ENCODE peak calls at places on chromosomes 7 and 10, in six cellular contexts. M is hepatocyte, T is HFF-Myc, A is small intestine, J is HAP-1, H is astrocyte of the spinal cord. C is an unnamed sample.

GRCh38 chr7:115135111-115135510 is 213.2 kb downstream of the MDFIC start:
- DNase-seq in M (no peak), T (no peak), A (no peak), J (no peak), H (peak), C (no peak)

GRCh38 chr7:38398725-38399321 is 125.4 kb upstream of the TARP start:
- DNase-seq in M (peak), T (peak), A (peak), J (peak), H (peak), C (peak)

GRCh38 chr10:70551971-70552422 is 50.5 kb downstream of the PRF1 start:
- DNase-seq in M (peak), T (peak), A (no peak), J (no peak), H (peak), C (no peak)

GRCh38 chr7:13725591-13725990 is 263.9 kb downstream of the ETV1 start:
- DNase-seq in M (no peak), T (no peak), A (no peak), J (no peak), H (no peak), C (no peak)

GRCh38 chr7:111012152-111012551 is 78.8 kb upstream of the LRRN3 start:
- DNase-seq in M (no peak), T (no peak), A (no peak), J (no peak), H (no peak), C (no peak)

GRCh38 chr10:120087109-120087508 is 194.6 kb downstream of the SEC23IP start:
- DNase-seq in M (no peak), T (no peak), A (no peak), J (no peak), H (no peak), C (no peak)

GRCh38 chr7:149422914-149423285 is 38.0 kb downstream of the ZNF777 start:
- DNase-seq in M (no peak), T (no peak), A (peak), J (no peak), H (no peak), C (no peak)

GRCh38 chr7:16315280-16315679 is 106.1 kb downstream of the CRPPA start:
- DNase-seq in M (no peak), T (no peak), A (no peak), J (no peak), H (no peak), C (no peak)

GRCh38 chr7:11060883-11061282 is 87.2 kb downstream of the PHF14 start:
- DNase-seq in M (no peak), T (no peak), A (no peak), J (no peak), H (no peak), C (no peak)

GRCh38 chr10:49197171-49197570 is 9.0 kb upstream of the TMEM273 start:
- DNase-seq in M (no peak), T (no peak), A (no peak), J (no peak), H (no peak), C (no peak)

GRCh38 chr10:55374060-55374459 is 573.0 kb upstream of the PCDH15 start:
- DNase-seq in M (peak), T (no peak), A (no peak), J (no peak), H (no peak), C (no peak)

DNA sequence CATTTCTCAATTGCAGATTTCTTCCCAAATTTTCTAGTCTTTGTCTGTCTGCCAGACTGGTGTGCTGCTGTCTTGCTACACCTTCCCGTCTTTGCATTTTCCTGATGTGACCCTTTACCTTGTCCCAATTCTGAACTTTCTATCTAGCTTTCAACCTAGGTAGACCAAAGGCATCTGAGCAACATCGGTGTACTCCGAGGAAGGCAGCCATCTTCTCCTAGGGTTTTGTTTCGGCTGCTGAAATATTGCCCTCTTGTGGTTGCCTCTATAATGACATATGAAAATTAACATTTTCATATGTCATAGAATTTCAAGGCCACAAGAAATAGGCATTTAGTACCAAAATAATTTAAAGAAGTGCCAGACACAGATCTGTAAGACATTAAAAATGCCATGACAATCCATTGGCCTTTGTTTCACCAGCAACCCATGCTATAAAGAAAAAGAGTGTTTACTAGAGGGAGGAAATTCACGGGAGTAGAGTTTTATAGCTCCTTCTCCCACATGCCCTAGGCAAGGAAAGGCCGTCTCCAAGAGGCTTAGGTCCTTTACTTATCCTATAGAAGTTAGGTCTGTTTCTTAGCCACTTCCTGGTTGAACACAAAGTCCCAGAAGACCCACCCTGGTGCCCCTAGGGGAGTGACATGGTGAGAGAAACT is 23.4 kb downstream of the OR9A2 start:
- DNase-seq in M (peak), T (no peak), A (peak), J (peak), H (peak), C (peak)
- H3K4me3 ChIP-seq in M (no peak), T (no peak), A (peak), J (no peak), H (no peak), C (no peak)

GRCh38 chr7:69706070-69706469 is 107.8 kb downstream of the AUTS2 start:
- DNase-seq in M (no peak), T (no peak), A (no peak), J (no peak), H (no peak), C (no peak)
- H3K4me3 ChIP-seq in M (no peak), T (no peak), A (no peak), J (no peak), H (no peak), C (no peak)

DNA sequence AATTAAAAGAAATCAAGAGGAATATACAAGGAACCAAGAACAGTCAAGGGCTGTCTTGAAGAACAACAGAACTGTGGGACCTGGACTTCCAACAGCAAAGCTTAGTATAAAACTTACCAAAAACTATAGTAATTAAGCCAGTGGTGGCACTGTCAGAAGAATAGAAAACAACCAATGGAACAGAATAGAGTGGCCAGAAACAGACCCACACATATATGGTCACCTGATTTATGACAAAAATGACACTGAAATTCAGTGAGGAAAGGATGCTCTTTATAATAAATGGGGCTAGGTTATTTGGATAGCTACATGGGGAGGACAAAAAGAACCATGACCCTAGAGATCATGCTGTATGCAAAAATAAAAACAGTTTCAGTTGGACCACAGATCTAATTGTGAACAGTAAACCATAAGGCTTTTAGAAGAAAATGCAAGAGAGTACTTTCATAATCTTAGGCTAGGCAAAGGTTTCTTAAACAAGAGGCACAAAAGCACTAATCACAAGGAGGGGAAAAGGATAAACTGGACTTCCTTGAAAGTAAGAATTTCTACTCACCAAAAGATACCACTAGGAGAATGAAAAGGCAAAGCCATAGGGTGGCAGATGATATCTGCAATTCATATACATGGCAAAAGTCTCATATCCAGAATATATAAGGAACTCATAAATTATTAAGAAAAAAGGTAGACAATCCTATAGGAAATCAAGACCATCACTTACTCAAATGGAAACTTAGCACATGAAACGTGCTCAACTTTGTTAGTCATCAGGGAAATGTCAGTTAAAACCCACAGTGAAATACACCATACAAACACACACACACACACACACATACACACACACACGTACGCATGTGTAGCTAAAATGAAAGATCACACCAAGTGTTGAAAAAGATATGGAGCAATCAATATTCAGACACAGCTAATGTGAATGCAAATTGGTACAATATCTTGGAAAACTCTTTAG is 20.8 kb downstream of the HYCC1 start:
- DNase-seq in M (no peak), T (no peak), A (no peak), J (no peak), H (no peak), C (no peak)
- H3K4me3 ChIP-seq in M (no peak), T (no peak), A (no peak), J (no peak), H (no peak), C (no peak)

DNA sequence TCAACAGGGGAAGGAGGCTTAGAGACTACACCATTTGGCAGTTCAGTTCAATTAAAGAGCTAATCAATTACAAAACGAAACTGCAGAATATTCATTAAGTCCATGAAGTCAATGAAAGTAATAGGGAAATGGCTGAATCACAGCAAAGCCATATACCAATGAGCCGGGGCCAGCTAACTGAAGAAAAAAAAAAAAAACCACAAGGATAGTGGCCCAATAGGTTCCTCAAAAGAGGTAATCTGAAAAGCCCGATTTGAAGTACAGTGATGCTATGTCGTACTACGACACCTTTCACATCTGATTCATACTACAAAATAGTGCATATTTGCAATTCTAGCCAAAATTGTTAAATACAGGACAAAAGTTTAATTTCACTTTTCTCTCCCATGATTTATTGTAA is 2.5 kb downstream of the ARHGAP12 start:
- DNase-seq in M (no peak), T (no peak), A (no peak), J (no peak), H (no peak), C (no peak)
- H3K4me3 ChIP-seq in M (no peak), T (no peak), A (no peak), J (no peak), H (no peak), C (no peak)

GRCh38 chr10:75403144-75404022 is 1.8 kb upstream of the ZNF503 start:
- DNase-seq in M (peak), T (no peak), A (peak), J (peak), H (peak), C (peak)
- H3K4me3 ChIP-seq in M (peak), T (peak), A (peak), J (peak), H (peak), C (peak)

GRCh38 chr7:4712371-4713182 is 30.5 kb downstream of the FOXK1 start:
- DNase-seq in M (peak), T (peak), A (peak), J (no peak), H (peak), C (peak)
- H3K4me3 ChIP-seq in M (no peak), T (peak), A (no peak), J (no peak), H (no peak), C (no peak)

DNA sequence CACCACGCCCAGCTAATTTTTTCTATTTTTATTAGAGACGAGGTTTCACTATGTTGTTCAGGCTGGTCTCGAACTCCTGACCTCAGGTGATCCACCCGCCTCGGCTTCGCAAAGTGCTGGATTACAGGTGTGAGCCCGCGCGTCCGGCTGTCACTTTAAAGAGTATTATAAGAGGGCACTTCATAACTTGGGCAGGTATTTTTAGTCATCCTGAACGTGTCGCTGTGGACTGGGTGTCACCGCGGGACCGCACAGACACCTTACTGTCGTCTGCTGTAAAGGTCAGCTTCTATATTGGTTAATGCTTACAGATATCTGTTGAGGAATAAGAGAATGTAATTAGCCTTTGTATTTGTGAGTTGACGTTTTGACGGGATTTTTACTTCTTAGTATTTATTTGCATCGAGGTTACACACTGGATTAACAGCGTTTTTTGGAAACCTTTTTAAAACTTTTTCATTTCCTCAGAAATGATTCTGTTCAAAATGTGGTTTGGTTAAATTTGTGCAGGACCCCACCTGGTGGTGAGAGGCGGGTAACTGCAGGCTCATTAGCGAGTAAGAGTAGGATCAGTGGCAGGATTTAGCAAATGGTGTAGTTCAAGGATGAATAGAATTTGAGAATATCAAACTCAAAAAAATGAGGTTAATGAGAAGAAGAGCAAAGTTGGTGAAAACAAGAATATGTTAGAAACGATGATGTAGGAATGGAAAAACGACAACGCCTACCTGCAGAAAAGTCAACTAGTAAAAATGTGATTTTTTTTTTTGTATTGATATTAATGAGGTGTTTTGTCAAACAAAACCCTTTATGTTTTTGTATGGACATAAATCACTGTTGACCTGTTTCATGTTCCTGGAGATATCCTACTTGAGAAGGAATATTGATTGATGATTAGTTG is 3.2 kb downstream of the DNAJB6 start:
- DNase-seq in M (peak), T (no peak), A (peak), J (peak), H (peak), C (peak)
- H3K4me3 ChIP-seq in M (no peak), T (peak), A (no peak), J (no peak), H (no peak), C (no peak)

GRCh38 chr10:78214931-78215330 is 181.3 kb downstream of the RPS24 start:
- DNase-seq in M (no peak), T (no peak), A (no peak), J (no peak), H (no peak), C (no peak)
- H3K4me3 ChIP-seq in M (no peak), T (no peak), A (no peak), J (no peak), H (no peak), C (no peak)

GRCh38 chr10:7666253-7667023 is at the start of gene ITIH5:
- DNase-seq in M (peak), T (no peak), A (no peak), J (no peak), H (no peak), C (no peak)
- H3K4me3 ChIP-seq in M (peak), T (no peak), A (peak), J (peak), H (peak), C (peak)

DNA sequence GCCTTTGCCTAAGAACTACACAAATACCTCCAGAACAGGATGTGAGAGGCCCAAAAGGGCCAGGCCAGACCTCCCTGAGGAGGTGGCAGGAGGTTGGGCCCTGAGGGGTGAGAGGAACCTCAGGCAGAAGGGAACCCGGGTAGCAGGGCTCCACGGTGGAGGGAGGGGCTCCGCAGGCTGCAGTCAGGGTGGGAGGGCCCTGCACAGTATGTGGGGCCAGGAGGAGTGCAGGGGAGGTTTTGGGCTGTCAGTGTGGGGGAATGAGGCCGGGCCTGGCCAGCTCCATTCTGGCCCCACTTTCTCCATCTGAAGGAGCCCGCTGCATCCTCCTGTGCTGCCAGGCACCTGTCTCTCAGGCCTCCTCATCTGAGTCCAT is 25.9 kb downstream of the DNAJB12 start:
- DNase-seq in M (peak), T (no peak), A (no peak), J (no peak), H (no peak), C (no peak)
- H3K4me3 ChIP-seq in M (no peak), T (no peak), A (no peak), J (no peak), H (no peak), C (no peak)

C was measured in prostate gland.